ENCODE peak calls at places on chromosomes 13 and 19, in five cellular contexts. A is IMR-90, K is astrocyte of the spinal cord, U is pancreas, E is brain microvascular endothelial cell. X is an unnamed sample.

GRCh38 chr19:33690461-33691427 is 69.0 kb downstream of the CHST8 start:
- DNase-seq in A (no peak), K (no peak), U (peak), E (no peak), X (no peak)

GRCh38 chr13:32164622-32165268 is 133.2 kb downstream of the FRY start:
- DNase-seq in A (peak), K (peak), U (no peak), E (peak), X (peak)

GRCh38 chr19:55111238-55111831 is 6.1 kb downstream of the PPP1R12C start:
- DNase-seq in A (no peak), K (no peak), U (no peak), E (no peak), X (no peak)

GRCh38 chr19:22421797-22422196 is 349 bp downstream of the ZNF98 start:
- DNase-seq in A (no peak), K (no peak), U (no peak), E (no peak), X (no peak)

GRCh38 chr19:41926861-41927809 is 1.1 kb downstream of the ERFL start:
- DNase-seq in A (no peak), K (no peak), U (no peak), E (no peak), X (no peak)

GRCh38 chr13:80577951-80578670 is 237.2 kb upstream of the SPRY2 start:
- DNase-seq in A (no peak), K (no peak), U (peak), E (no peak), X (no peak)

GRCh38 chr13:94993608-94994007 is 281.3 kb upstream of the SOX21 start:
- DNase-seq in A (no peak), K (no peak), U (no peak), E (no peak), X (peak)

GRCh38 chr13:46059405-46059804 is 6.9 kb upstream of the ZC3H13 start:
- DNase-seq in A (no peak), K (no peak), U (no peak), E (no peak), X (no peak)

GRCh38 chr19:4449022-4449825 is 8.4 kb downstream of the UBXN6 start:
- DNase-seq in A (no peak), K (no peak), U (peak), E (no peak), X (no peak)

GRCh38 chr19:1223018-1223855 is 14.6 kb downstream of the CBARP start:
- DNase-seq in A (peak), K (peak), U (peak), E (no peak), X (peak)

GRCh38 chr19:1224047-1224825 is 13.6 kb downstream of the CBARP start:
- DNase-seq in A (no peak), K (no peak), U (peak), E (no peak), X (no peak)

GRCh38 chr19:1221904-1222255 is 15.9 kb downstream of the CBARP start:
- DNase-seq in A (no peak), K (no peak), U (peak), E (no peak), X (no peak)

GRCh38 chr19:1221141-1221903 is 15.7 kb downstream of the STK11 start:
- DNase-seq in A (peak), K (peak), U (peak), E (no peak), X (peak)

DNA sequence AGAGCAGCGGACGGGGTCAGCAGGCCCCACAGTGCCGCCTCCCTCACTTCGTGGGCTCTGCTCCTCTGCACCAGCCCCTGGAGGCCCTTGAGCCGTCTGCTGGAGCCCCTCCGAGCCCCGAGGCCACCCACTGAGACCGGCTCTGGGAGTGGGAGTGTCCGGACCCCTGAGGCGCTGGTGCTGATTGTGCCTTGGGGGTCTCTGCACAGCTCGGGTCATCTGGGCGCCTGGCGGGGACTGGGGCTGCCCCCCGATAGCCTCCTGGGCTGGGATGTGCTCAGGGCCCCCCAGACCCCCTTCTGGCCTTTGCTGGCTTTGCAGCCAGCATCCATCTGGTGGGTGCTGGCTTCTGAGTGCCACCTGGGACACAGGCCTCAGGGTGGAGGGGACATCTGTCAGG is 15.4 kb downstream of the CBARP start:
- DNase-seq in A (no peak), K (no peak), U (peak), E (no peak), X (no peak)
- TF ChIP-seq CTCF in A (peak), K (peak), U (no peak), E (peak), X (peak)

DNA sequence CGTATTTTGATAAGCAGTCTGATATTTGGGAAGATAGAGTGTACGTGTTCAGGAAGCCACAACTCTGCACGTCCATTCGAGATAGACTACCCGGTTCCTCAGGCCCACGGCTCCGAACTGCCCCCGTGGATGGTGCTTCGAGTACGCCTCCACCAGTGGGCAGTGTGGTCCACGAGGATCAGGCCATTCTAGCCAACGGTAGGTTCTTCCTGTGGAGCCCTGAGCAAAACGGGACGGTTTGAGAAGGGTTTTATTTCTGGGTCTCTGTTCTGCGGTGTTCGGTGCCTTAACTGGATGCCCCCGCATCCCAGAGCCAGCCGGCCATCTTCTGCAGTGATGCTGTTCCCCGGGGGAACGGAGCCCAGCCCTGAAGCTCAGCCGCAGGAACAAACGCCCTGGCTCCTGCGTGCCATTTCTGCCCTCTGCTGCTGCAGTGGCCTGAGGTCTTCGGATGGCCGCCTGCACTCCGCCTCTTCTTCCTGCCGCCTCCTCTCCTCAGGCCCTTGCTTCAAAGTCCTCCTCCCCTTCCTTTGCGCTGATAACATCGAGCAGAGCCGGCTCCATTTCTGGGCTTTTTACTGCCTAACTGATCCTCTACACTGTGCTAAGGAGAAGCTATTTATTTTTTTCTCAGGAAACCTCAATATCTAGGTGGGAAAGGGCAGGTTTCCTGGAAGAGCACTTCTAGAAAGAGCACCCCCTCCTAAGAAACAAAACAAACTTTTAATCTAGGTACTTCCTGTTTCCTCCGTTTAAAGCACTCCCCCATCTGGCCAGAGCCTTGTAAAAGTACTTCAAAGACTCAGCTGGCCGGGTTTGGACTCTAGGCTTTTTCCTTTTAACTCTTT is 36.2 kb upstream of the SLC46A3 start:
- DNase-seq in A (peak), K (peak), U (no peak), E (peak), X (peak)
- H3K4me3 ChIP-seq in A (no peak), K (no peak), U (no peak), E (no peak), X (no peak)

GRCh38 chr19:37654525-37654832 is 786 bp downstream of the ZFP30 start:
- DNase-seq in A (peak), K (peak), U (no peak), E (peak), X (peak)

GRCh38 chr19:37654118-37654517 is 1.1 kb downstream of the ZFP30 start:
- DNase-seq in A (no peak), K (peak), U (no peak), E (no peak), X (no peak)

GRCh38 chr19:37655689-37656491 is 625 bp upstream of the ZFP30 start:
- DNase-seq in A (peak), K (peak), U (peak), E (peak), X (peak)

DNA sequence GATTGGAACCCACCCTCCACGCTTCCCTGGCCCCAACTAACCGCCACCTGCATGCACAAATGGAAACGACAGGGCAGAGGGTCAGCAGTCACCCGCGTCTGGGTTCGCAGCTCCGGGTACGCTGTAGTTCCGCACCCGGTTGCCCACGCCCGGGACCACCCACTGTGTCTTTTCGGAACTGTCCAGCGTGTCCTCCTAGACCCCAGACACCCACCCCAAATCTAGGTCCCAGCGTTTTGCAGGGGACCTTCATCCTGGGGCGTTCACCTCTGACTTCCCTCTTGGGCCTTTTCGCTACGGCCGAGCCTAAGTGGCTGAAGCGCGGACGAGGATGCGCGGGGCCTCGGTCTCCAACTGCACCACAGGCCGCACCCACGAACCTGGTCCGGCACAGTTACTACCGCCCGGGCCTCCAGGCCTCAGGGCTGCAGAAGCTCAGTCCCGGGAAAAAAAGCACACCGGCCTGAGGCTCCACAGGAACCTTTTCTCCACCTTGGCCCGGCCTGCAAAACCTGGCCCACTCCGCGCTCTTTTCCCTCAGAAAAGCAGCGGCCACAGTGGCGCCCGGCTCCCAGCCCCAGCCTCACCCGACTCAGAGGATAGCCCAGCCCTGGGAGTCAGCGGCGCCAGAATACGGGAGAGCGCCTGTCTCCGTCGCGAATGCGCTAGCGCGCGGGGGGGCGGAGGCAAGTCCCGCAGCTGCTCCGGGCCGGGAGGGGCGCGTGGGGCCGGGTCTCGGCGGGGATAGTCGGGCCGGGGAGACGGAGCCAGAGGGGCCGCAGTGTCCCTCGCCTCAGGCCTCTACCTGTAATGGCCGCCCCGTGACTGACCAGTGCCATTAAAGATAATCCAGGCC is at the start of gene ZFP30:
- DNase-seq in A (peak), K (peak), U (peak), E (peak), X (peak)
- TF ChIP-seq CTCF in A (no peak), K (no peak), U (no peak), E (no peak), X (no peak)

DNA sequence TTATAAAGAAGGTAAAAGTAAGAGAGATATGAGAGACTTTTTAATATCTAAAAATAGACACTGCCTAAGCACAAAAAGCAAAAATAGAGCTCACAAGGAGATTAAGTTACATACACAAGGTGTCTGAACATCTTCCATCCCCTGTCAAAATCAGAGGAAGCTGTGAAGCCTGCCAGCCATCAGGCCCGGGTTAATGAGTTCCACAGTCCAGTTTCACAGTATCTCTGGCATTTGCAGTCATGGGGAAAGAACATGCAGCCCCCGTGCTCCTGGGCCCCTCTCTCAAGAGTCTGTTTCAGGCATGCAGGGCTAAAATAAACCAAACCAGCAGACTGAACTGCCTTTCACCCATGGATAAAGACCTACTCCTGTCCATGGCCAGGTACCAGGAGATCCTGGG is 79.2 kb downstream of the TBC1D4 start:
- DNase-seq in A (no peak), K (no peak), U (no peak), E (no peak), X (no peak)
- H3K4me3 ChIP-seq in A (no peak), K (no peak), U (no peak), E (no peak), X (no peak)

DNA sequence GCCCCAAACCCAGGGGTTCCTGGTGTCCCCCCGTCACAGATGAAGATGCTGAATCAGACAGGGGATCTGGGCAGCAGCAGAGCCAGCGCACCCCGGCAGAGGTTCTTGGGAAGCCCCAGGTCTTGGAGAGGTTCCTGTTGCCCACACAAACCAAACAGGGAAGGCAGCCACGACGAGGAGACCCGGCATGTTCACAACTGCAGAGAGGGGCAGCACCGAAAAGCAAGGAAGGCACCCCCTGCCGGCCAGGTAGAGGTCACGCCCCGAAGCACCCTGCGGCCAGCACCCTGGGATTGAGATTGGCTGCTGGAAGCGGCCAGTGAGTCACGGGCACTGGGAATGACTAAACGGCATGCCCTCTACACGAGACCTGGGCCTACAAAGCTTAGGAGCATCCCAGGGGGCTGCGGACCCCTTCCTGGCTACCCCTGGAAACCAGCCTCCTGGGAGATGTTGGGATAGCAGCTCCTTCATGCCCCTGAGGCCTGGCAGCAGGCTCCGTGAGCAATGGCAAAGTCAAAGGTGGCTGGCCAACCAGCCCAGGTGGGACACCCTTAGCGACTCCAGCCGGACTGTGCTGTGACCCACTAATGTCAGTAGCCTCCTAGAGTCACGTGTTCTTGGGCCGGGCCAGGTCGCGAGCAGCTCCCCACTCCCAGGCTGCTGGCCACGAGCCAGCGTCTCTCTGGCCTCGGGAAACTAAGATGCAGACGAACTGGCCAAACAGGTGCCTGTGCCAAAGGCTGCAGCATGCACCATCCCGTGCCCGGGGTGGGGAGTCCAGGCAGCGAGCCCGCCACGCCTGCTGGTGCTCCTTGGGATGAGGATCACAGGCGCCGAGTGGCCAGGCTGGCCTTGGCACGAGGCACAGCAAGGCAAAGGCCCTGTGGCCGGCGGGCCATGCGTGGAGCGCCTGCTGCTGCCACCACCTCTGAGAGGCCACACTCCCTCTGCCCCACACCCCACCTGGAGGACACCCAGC is 43.2 kb downstream of the MLLT1 start:
- DNase-seq in A (no peak), K (no peak), U (peak), E (no peak), X (no peak)
- TF ChIP-seq CTCF in A (no peak), K (no peak), U (no peak), E (no peak), X (no peak)

GRCh38 chr13:78430166-78430791 is 173.1 kb downstream of the POU4F1 start:
- DNase-seq in A (no peak), K (no peak), U (no peak), E (no peak), X (no peak)
- H3K4me3 ChIP-seq in A (no peak), K (no peak), U (no peak), E (no peak), X (no peak)

GRCh38 chr19:45902651-45903625 is 525 bp upstream of the MYPOP start:
- DNase-seq in A (peak), K (peak), U (peak), E (peak), X (peak)
- TF ChIP-seq CTCF in A (peak), K (no peak), U (no peak), E (no peak), X (no peak)

GRCh38 chr19:1469936-1470863 is 8.8 kb downstream of the C19orf25 start:
- DNase-seq in A (no peak), K (no peak), U (peak), E (no peak), X (no peak)

GRCh38 chr19:1467512-1468273 is 11.3 kb downstream of the C19orf25 start:
- DNase-seq in A (no peak), K (no peak), U (peak), E (no peak), X (no peak)

GRCh38 chr19:1469200-1469935 is 9.6 kb downstream of the C19orf25 start:
- DNase-seq in A (no peak), K (no peak), U (peak), E (no peak), X (no peak)

GRCh38 chr19:1467228-1467511 is 11.8 kb downstream of the C19orf25 start:
- DNase-seq in A (no peak), K (no peak), U (no peak), E (no peak), X (no peak)

DNA sequence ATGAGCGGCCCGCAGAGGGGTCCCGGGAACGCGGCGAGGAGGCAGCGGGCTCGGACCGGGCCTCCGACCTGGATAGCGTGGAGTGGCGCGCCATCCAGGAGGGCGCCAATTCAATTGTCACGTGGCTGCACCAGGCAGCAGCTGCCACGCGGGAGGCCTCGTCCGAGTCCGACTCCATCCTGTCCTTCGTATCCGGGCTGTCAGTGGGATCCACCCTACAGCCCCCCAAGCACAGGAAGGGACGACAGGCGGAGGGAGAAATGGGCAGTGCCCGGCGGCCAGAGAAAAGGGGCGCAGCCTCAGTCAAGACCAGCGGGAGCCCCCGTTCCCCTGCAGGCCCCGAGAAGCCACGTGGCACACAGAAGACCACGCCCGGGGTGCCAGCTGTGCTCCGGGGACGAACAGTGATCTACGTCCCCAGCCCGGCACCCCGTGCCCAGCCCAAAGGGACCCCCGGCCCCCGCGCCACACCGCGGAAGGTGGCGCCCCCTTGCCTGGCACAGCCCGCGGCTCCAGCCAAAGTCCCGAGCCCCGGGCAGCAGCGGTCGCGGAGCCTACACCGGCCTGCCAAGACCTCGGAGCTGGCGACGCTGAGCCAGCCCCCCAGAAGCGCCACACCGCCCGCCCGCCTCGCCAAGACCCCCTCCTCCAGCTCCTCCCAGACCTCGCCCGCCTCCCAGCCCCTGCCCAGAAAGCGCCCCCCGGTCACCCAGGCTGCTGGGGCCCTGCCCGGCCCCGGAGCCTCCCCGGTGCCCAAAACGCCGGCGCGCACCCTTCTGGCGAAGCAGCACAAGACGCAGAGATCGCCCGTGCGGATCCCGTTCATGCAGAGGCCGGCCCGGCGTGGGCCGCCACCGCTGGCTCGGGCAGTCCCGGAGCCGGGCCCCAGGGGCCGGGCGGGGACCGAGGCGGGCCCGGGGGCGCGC is 10.5 kb downstream of the C19orf25 start:
- DNase-seq in A (peak), K (no peak), U (peak), E (no peak), X (peak)
- H3K4me3 ChIP-seq in A (no peak), K (no peak), U (no peak), E (no peak), X (peak)

DNA sequence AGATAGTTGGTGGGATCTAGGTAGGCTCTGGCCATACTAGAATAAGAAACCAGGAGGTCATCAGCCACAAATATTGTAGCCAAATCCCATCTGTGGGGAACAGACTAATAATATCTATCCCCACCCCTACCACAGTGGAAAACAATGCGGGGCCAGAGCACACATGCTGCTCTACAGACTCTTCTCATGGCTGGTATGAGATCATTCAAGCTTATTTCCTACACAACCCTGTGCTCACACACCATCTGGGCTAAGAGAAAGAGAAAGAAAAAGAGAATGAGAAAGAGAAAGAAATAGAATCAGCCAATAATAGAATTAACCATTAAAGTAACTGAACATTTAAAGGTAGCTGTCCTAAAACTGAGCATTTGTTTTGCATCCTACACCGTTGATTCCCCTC is 1268.4 kb upstream of the SPRY2 start:
- DNase-seq in A (no peak), K (no peak), U (no peak), E (no peak), X (no peak)
- TF ChIP-seq CTCF in A (no peak), K (no peak), U (no peak), E (no peak), X (no peak)

GRCh38 chr19:2883686-2884439 is 16.7 kb downstream of the ZNF556 start:
- DNase-seq in A (no peak), K (no peak), U (no peak), E (no peak), X (no peak)

GRCh38 chr19:2885736-2886135 is 15.0 kb upstream of the ZNF57 start:
- DNase-seq in A (no peak), K (no peak), U (no peak), E (no peak), X (no peak)

GRCh38 chr19:2887391-2887914 is 13.3 kb upstream of the ZNF57 start:
- DNase-seq in A (peak), K (peak), U (no peak), E (peak), X (peak)

GRCh38 chr19:2888739-2889224 is 11.9 kb upstream of the ZNF57 start:
- DNase-seq in A (no peak), K (no peak), U (peak), E (no peak), X (no peak)
- H3K4me3 ChIP-seq in A (no peak), K (no peak), U (no peak), E (no peak), X (peak)

X was measured in fibroblast of pulmonary artery.